ENCODE peak calls at places on chromosomes 3 and 15, in six cellular contexts. O, T, Z, W, P and K are unnamed samples.

GRCh38 chr3:49930241-49930690 is 655 bp upstream of the MON1A start:
- DNase-seq in P (no peak), T (no peak), O (no peak), Z (no peak), W (no peak), K (no peak)

GRCh38 chr3:18891641-18892040 is 256.7 kb upstream of the KCNH8 start:
- DNase-seq in Z (no peak), T (no peak), P (no peak), O (no peak), W (no peak), K (no peak)

GRCh38 chr3:184320099-184320445 is 5.7 kb downstream of the EIF4G1 start:
- DNase-seq in Z (no peak), T (peak), O (peak), W (peak), P (peak), K (peak)

GRCh38 chr3:54891540-54891897 is 36.3 kb downstream of the LRTM1 start:
- DNase-seq in Z (no peak), W (peak), P (no peak), O (peak), T (no peak), K (peak)

GRCh38 chr15:63371297-63371918 is 10.2 kb downstream of the CA12 start:
- DNase-seq in O (no peak), W (no peak), T (no peak), Z (no peak), P (peak), K (no peak)

GRCh38 chr3:119342176-119342575 is 48.0 kb downstream of the ARHGAP31 start:
- DNase-seq in T (no peak), Z (no peak), W (no peak), P (no peak), O (no peak), K (no peak)

GRCh38 chr15:50166216-50166615 is 15.8 kb upstream of the SLC27A2 start:
- DNase-seq in O (no peak), T (no peak), W (no peak), Z (no peak), P (no peak), K (no peak)

GRCh38 chr15:42037650-42038049 is 16.8 kb upstream of the PLA2G4E start:
- DNase-seq in O (no peak), T (no peak), P (no peak), Z (no peak), W (peak), K (peak)

GRCh38 chr3:27521179-27521871 is 37.1 kb upstream of the SLC4A7 start:
- DNase-seq in W (peak), O (no peak), Z (no peak), P (no peak), T (no peak), K (no peak)

GRCh38 chr15:78840661-78841060 is 29.4 kb upstream of the ADAMTS7 start:
- DNase-seq in W (no peak), P (no peak), Z (no peak), O (no peak), T (no peak), K (no peak)

GRCh38 chr3:183385698-183386590 is 42.5 kb downstream of the MCF2L2 start:
- DNase-seq in W (peak), O (no peak), P (peak), T (no peak), Z (peak), K (peak)

GRCh38 chr3:110420158-110420641 is 651.4 kb upstream of the NECTIN3 start:
- DNase-seq in Z (no peak), P (no peak), T (no peak), W (no peak), O (no peak), K (no peak)

GRCh38 chr3:101042996-101043686 is 49.9 kb upstream of the ABI3BP start:
- DNase-seq in Z (no peak), O (no peak), P (no peak), W (no peak), T (no peak), K (no peak)

GRCh38 chr3:173617490-173617889 is 219.9 kb downstream of the NLGN1 start:
- DNase-seq in T (no peak), Z (no peak), P (no peak), W (peak), O (no peak), K (peak)

GRCh38 chr3:162601101-162601670 is 1104.6 kb downstream of the OTOL1 start:
- DNase-seq in Z (no peak), W (no peak), P (no peak), O (no peak), T (no peak), K (no peak)

GRCh38 chr3:53180305-53181023 is 19.5 kb downstream of the PRKCD start:
- DNase-seq in W (no peak), T (no peak), P (no peak), Z (peak), O (no peak), K (no peak)

GRCh38 chr3:53178246-53178645 is 17.2 kb downstream of the PRKCD start:
- DNase-seq in W (no peak), T (no peak), P (no peak), O (no peak), Z (no peak), K (no peak)

GRCh38 chr3:53181024-53181371 is 20.0 kb downstream of the PRKCD start:
- DNase-seq in Z (no peak), O (no peak), T (no peak), P (no peak), W (no peak), K (no peak)

GRCh38 chr3:53181528-53181927 is 20.5 kb downstream of the PRKCD start:
- DNase-seq in Z (no peak), O (no peak), W (no peak), P (no peak), T (no peak), K (no peak)

GRCh38 chr3:53179580-53179979 is 18.6 kb downstream of the PRKCD start:
- DNase-seq in Z (no peak), P (no peak), T (no peak), W (no peak), O (no peak), K (no peak)
- TF ChIP-seq POLR2A in Z (no peak), P (no peak), T (no peak), W (no peak), O (no peak), K (no peak)

GRCh38 chr3:47163990-47164848 is at the start of gene SETD2:
- DNase-seq in T (peak), W (peak), Z (peak), O (peak), P (peak), K (peak)
- TF ChIP-seq POLR2A in T (peak), W (no peak), Z (no peak), O (no peak), P (peak), K (peak)

GRCh38 chr3:129312671-129313414 is 34.2 kb downstream of the HMCES start:
- DNase-seq in P (peak), W (no peak), Z (no peak), T (no peak), O (no peak), K (no peak)
- TF ChIP-seq POLR2A in P (no peak), W (no peak), Z (no peak), T (no peak), O (no peak), K (peak)

DNA sequence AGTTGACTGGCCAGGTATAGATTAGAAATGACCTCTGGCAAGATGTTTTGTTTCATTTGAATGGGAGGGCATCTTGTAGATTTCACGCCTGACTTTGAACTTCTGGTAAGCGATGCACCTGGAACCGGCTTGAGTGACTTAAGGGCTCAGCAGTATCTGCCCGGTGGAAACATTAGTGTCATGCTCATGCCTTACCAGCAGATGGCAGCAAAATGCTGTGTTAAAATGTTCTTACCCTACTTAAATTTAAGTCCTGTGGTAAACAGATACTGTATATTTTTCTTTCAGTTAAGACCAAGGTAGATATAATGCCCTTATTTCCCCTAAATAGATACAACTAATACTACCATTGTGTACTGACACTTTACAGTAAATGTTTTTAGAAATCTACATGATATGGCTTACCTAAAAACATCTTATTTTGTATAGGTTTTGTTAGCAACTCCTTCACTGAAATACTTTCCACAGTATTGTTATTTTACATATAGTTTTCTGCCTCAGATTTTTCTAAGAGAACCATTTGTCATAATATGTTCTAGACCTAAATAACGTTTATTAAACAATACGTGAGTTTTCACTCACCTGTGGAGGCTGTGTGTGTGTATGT is 25.5 kb downstream of the ASB7 start:
- DNase-seq in O (no peak), Z (peak), W (peak), T (peak), P (peak), K (peak)
- TF ChIP-seq POLR2A in O (no peak), Z (no peak), W (no peak), T (no peak), P (no peak), K (no peak)

DNA sequence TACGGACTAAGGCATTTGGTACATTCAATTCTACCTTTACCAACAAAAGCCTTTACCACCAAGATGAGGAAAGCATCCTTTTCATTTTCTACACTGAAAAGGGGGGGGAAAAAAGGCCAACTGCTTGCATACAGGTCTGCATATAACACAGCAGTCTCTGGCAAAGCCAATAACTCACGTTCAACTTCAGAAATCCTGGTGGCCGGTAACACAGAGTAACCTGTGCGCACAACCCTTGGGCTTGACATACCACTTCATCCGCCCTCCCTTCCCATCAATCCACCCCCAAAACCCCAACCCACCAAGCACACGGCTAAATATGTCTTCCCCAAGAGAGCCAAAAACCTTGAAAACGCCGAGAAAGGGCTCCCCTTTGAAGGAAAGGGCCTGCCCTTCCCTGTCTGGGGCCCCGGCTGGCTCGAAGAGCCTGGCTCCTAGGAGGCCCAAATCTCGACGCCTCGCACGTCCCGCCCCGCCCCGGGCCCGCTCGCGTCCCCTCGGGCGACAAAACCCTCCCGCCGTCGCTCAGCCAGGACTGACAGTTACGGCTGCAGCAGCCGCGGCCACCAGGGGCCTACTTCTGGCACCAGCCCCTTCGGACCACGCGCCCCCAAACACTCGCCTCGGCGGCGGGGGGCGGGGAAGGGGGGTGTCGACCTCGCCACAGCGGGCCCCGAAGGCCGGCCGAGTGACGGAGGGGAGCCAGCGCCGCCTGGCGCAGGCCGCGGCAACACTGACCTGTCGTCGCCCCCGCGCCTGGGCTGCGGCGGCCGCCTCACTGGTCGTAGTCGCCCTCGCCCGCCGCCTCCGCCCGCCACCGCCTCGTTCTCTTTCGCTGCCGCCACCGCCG is 848 bp downstream of the UBE3A start:
- DNase-seq in O (no peak), T (peak), Z (peak), W (peak), P (peak), K (peak)
- TF ChIP-seq POLR2A in O (no peak), T (no peak), Z (no peak), W (no peak), P (no peak), K (no peak)

GRCh38 chr15:64702816-64703631 is 72.4 kb downstream of the RBPMS2 start:
- DNase-seq in P (peak), W (peak), Z (peak), T (peak), O (peak), K (peak)
- TF ChIP-seq POLR2A in P (no peak), W (no peak), Z (peak), T (peak), O (no peak), K (peak)

GRCh38 chr3:52685285-52685704 is 418 bp downstream of the PBRM1 start:
- DNase-seq in O (no peak), T (peak), P (peak), W (peak), Z (peak), K (peak)

GRCh38 chr3:52688266-52688665 is 2.4 kb downstream of the GNL3 start:
- DNase-seq in T (no peak), W (no peak), P (no peak), O (no peak), Z (no peak), K (no peak)

GRCh38 chr3:52684184-52684583 is 1.5 kb downstream of the PBRM1 start:
- DNase-seq in P (no peak), T (no peak), O (no peak), W (no peak), Z (no peak), K (no peak)

GRCh38 chr3:52683611-52684010 is 2.1 kb downstream of the PBRM1 start:
- DNase-seq in P (no peak), Z (no peak), W (no peak), O (no peak), T (peak), K (no peak)

DNA sequence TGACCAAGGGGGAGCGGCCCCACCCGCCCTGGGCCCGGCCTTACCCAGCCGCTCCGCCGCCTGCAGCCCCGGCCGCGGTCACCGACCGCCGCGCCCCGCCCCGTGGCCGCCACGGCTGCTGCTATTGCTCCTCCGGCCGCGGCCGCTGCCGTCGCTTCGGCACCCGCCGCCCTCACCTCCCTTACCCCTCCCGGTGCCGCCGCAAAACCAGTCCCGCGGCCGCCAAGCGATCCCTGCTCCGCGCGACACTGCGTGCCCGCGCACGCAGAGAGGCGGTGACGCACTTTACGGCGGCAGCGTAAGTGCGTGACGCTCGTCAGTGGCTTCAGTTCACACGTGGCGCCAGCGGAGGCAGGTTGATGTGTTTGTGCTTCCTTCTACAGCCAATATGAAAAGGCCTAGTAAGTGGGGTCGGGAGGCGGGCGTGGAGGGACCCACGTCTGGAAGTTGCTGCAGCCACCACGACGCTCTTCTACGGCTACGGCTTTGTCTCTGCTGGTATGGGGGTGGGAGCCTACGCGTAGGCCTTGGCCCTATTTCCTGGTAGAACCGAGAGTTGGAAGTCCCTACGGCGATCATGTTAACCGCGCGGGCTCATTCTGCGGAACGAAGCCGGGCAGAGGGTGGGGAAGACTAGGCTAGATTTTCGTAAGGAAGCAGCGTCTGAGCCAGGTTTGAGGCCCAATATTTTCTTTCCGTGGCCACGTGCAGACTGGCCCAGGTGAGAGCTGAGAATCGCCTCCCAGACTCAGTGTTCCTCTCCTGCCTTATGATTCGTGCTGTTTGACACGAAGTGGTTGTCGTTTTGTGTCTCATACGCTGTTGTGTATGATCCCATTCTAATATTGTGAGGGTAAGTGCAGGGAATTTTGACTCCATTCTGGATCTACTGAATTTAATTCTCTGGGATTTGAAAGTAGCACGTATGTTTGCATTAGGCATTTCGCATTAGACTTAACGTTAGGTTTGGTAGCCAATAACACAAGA is at the start of the genes GNL3 and PBRM1:
- DNase-seq in Z (peak), T (peak), P (peak), W (peak), O (peak), K (peak)
- TF ChIP-seq POLR2A in Z (peak), T (peak), P (peak), W (no peak), O (no peak), K (peak)

GRCh38 chr15:73996267-73996666 is 1.8 kb downstream of the PML start:
- DNase-seq in W (no peak), Z (no peak), T (no peak), P (peak), O (no peak), K (no peak)

GRCh38 chr15:73992594-73992898 is 451 bp upstream of the STOML1 start:
- DNase-seq in P (peak), O (no peak), T (no peak), Z (no peak), W (no peak), K (no peak)

GRCh38 chr15:73993211-73993994 is 1.1 kb upstream of the PML start:
- DNase-seq in T (peak), W (no peak), P (peak), Z (no peak), O (no peak), K (no peak)

GRCh38 chr15:73994912-73995622 is 551 bp downstream of the PML start:
- DNase-seq in O (no peak), Z (no peak), T (peak), P (peak), W (peak), K (peak)

DNA sequence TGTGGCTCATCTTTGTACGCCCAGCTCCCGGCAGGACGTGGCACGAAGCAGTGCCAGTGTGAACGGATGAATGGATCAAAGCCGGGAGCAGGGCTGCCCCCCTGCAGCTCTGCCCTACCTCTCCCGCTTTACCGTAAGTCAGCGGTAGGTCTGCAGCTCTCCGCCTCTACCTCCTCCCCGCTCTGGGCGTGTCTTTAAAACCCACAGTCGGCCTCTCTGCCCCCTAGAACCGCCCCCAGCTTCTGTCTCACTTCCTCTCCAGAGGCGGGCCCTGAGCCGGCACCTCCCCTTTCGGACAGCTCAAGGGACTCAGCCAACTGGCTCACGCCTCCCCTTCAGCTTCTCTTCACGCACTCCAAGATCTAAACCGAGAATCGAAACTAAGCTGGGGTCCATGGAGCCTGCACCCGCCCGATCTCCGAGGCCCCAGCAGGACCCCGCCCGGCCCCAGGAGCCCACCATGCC is at the start of gene PML:
- DNase-seq in P (peak), T (peak), Z (peak), W (peak), O (peak), K (peak)
- TF ChIP-seq POLR2A in P (peak), T (peak), Z (peak), W (peak), O (no peak), K (peak)

GRCh38 chr15:75647370-75648155 is at the start of gene SNX33:
- DNase-seq in P (peak), T (peak), O (no peak), W (peak), Z (peak), K (peak)
- TF ChIP-seq POLR2A in P (no peak), T (peak), O (no peak), W (no peak), Z (no peak), K (peak)

GRCh38 chr3:129606522-129607390 is at the start of gene PLXND1:
- DNase-seq in T (peak), Z (peak), W (peak), O (peak), P (peak), K (peak)
- TF ChIP-seq POLR2A in T (peak), Z (no peak), W (no peak), O (no peak), P (peak), K (peak)